ENCODE peak calls at places on chromosome 6, in five cellular contexts. F, T, U, L and R are unnamed samples.

GRCh38 chr6:20024979-20025378 is 187.3 kb downstream of the MBOAT1 start:
- DNase-seq in T (no peak), L (no peak), F (no peak), U (no peak), R (no peak)

GRCh38 chr6:90233994-90234393 is 62.6 kb downstream of the BACH2 start:
- DNase-seq in U (no peak), F (no peak), T (no peak), L (no peak), R (no peak)

GRCh38 chr6:74075323-74075722 is 379.3 kb downstream of the CD109 start:
- DNase-seq in F (no peak), L (no peak), T (no peak), U (no peak), R (no peak)

GRCh38 chr6:129686941-129687627 is 22.9 kb downstream of the ARHGAP18 start:
- DNase-seq in T (no peak), F (no peak), U (no peak), L (no peak), R (peak)

GRCh38 chr6:27791182-27791939 is 120.8 kb downstream of the OR2B2 start:
- DNase-seq in T (peak), U (peak), F (peak), L (no peak), R (no peak)

GRCh38 chr6:144564202-144564601 is 279.1 kb downstream of the UTRN start:
- DNase-seq in L (no peak), F (no peak), T (no peak), U (no peak), R (no peak)

GRCh38 chr6:3039384-3039783 is 28.9 kb upstream of the RIPK1 start:
- DNase-seq in L (no peak), T (no peak), F (no peak), U (no peak), R (no peak)

GRCh38 chr6:26350858-26351543 is 14.0 kb upstream of the BTN3A2 start:
- DNase-seq in F (peak), U (no peak), L (no peak), T (no peak), R (no peak)

GRCh38 chr6:134757911-134758361 is 192.0 kb downstream of the ALDH8A1 start:
- DNase-seq in L (no peak), T (no peak), U (no peak), F (no peak), R (no peak)

GRCh38 chr6:84220809-84221409 is 6.5 kb downstream of the CEP162 start:
- DNase-seq in L (no peak), F (peak), U (no peak), T (peak), R (no peak)

GRCh38 chr6:3292431-3293197 is 33.9 kb downstream of the PSMG4 start:
- DNase-seq in L (no peak), T (no peak), U (no peak), F (no peak), R (no peak)

GRCh38 chr6:20921533-20921932 is 387.3 kb downstream of the CDKAL1 start:
- DNase-seq in F (no peak), T (no peak), U (no peak), L (no peak), R (no peak)

GRCh38 chr6:141321486-141322347 is 811.0 kb upstream of the GJE1 start:
- DNase-seq in U (no peak), F (no peak), L (no peak), T (no peak), R (no peak)

GRCh38 chr6:127864701-127865100 is 36.2 kb downstream of the THEMIS start:
- DNase-seq in F (no peak), T (no peak), L (no peak), U (peak), R (no peak)

GRCh38 chr6:1885576-1886003 is 275.9 kb downstream of the FOXC1 start:
- DNase-seq in U (no peak), T (no peak), F (no peak), L (no peak), R (no peak)

GRCh38 chr6:158081657-158081935 is 86.5 kb downstream of the SERAC1 start:
- DNase-seq in U (no peak), F (no peak), L (no peak), T (no peak), R (no peak)

GRCh38 chr6:37033255-37033654 is 27.8 kb downstream of the FGD2 start:
- DNase-seq in T (no peak), U (no peak), L (no peak), F (no peak), R (no peak)

GRCh38 chr6:142297996-142298753 is 3.6 kb upstream of the ADGRG6 start:
- DNase-seq in F (no peak), L (no peak), U (peak), T (peak), R (no peak)

GRCh38 chr6:136783495-136784270 is 8.6 kb downstream of the MAP3K5 start:
- DNase-seq in T (no peak), L (no peak), F (no peak), U (no peak), R (no peak)

GRCh38 chr6:36171573-36171972 is 25.0 kb upstream of the BRPF3 start:
- DNase-seq in U (no peak), T (no peak), F (no peak), L (no peak), R (no peak)

GRCh38 chr6:137820425-137820824 is 46.6 kb upstream of the TNFAIP3 start:
- DNase-seq in U (no peak), F (no peak), L (no peak), T (no peak), R (no peak)

GRCh38 chr6:104940881-104941693 is 15.8 kb upstream of the LIN28B start:
- DNase-seq in T (no peak), U (peak), L (no peak), F (peak), R (no peak)

GRCh38 chr6:89690944-89691324 is 52.4 kb upstream of the LYRM2 start:
- DNase-seq in L (no peak), U (no peak), F (no peak), T (no peak), R (no peak)

GRCh38 chr6:82088978-82089855 is 158.3 kb downstream of the IBTK start:
- DNase-seq in T (no peak), U (no peak), L (no peak), F (no peak), R (no peak)

GRCh38 chr6:116111552-116112528 is 11.2 kb downstream of the NT5DC1 start:
- DNase-seq in U (peak), T (peak), L (no peak), F (peak), R (no peak)

GRCh38 chr6:117409420-117409819 is 16.3 kb downstream of the ROS1 start:
- DNase-seq in L (no peak), F (no peak), U (no peak), T (no peak), R (no peak)

GRCh38 chr6:129498556-129498940 is 211.4 kb downstream of the ARHGAP18 start:
- DNase-seq in F (no peak), U (no peak), L (no peak), T (no peak), R (no peak)

GRCh38 chr6:14796974-14797762 is 448.7 kb upstream of the JARID2 start:
- DNase-seq in T (no peak), F (no peak), L (no peak), U (no peak), R (no peak)
- TF ChIP-seq CHD2 in T (no peak), F (no peak), L (no peak), U (no peak), R (no peak)

DNA sequence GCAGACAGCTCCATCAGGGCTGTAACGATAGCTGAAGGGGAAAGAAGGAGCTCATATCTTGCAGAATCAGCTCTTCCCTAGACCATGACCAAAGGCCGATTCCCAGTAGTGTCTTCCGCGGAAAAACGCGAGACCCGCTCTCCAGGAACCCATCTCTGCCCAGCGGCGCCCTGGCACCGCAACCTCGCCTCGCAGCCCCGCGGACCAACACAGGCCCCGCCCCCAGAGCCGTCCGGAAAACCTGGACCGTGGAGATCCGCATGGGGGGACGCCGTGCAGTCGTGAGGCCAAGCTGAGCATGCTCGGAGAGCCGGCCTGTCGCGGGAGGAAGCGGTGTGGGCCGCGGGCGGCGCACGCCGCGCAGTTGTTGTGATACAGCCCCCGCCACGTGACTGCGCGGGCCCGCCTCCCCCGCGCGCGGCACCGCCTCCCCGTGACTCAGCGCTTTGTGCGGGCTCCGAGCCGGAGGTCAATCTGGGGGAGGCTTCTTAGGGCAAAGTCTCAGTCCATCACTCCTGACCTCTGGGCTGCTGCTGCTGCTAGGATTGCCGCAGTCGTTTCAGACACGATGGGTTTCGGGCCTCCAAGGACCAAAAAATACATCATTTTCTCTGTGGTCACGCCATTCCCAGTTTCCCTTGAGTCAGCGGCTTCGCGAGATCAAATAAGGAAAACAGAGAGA is 3.1 kb upstream of the GCLC start:
- DNase-seq in F (peak), U (peak), L (peak), T (peak), R (peak)
- TF ChIP-seq POLR2A in F (no peak), U (peak), L (peak), T (peak), R (no peak)

GRCh38 chr6:12243169-12243568 is 47.0 kb upstream of the EDN1 start:
- DNase-seq in F (no peak), U (no peak), L (no peak), T (no peak), R (no peak)
- TF ChIP-seq CHD2 in F (no peak), U (no peak), L (no peak), T (no peak), R (no peak)

GRCh38 chr6:30741789-30742315 is 635 bp downstream of the FLOT1 start:
- DNase-seq in L (no peak), U (no peak), T (no peak), F (no peak), R (no peak)

GRCh38 chr6:30744054-30744805 is at the start of gene IER3:
- DNase-seq in U (peak), F (peak), L (no peak), T (peak), R (no peak)

GRCh38 chr6:30740993-30741784 is 1.3 kb downstream of the FLOT1 start:
- DNase-seq in U (no peak), T (no peak), L (no peak), F (no peak), R (no peak)

GRCh38 chr6:30743099-30744053 is 889 bp upstream of the FLOT1 start:
- DNase-seq in U (no peak), T (no peak), F (peak), L (no peak), R (no peak)

GRCh38 chr6:30742316-30743098 is at the start of gene FLOT1:
- DNase-seq in L (peak), T (peak), U (peak), F (peak), R (peak)
- TF ChIP-seq POLR2A in L (peak), T (peak), U (no peak), F (peak), R (peak)

GRCh38 chr6:98724537-98724936 is 109.8 kb upstream of the POU3F2 start:
- DNase-seq in U (peak), F (no peak), L (no peak), T (no peak), R (no peak)
- TF ChIP-seq CHD2 in U (no peak), F (no peak), L (no peak), T (no peak), R (no peak)

GRCh38 chr6:33317668-33318425 is at the start of gene ZBTB22:
- DNase-seq in T (peak), F (peak), L (peak), U (peak), R (peak)
- TF ChIP-seq POLR2A in T (no peak), F (peak), L (no peak), U (no peak), R (peak)

GRCh38 chr6:151240861-151241642 is 1.3 kb downstream of the AKAP12 start:
- DNase-seq in L (no peak), T (peak), F (no peak), U (no peak), R (no peak)

GRCh38 chr6:151240036-151240685 is 394 bp downstream of the AKAP12 start:
- DNase-seq in L (peak), F (peak), T (peak), U (no peak), R (no peak)

GRCh38 chr6:151241853-151242252 is 2.1 kb downstream of the AKAP12 start:
- DNase-seq in U (no peak), T (no peak), L (no peak), F (no peak), R (no peak)

GRCh38 chr6:151236668-151237401 is 2.9 kb upstream of the AKAP12 start:
- DNase-seq in T (no peak), U (no peak), L (no peak), F (no peak), R (no peak)

DNA sequence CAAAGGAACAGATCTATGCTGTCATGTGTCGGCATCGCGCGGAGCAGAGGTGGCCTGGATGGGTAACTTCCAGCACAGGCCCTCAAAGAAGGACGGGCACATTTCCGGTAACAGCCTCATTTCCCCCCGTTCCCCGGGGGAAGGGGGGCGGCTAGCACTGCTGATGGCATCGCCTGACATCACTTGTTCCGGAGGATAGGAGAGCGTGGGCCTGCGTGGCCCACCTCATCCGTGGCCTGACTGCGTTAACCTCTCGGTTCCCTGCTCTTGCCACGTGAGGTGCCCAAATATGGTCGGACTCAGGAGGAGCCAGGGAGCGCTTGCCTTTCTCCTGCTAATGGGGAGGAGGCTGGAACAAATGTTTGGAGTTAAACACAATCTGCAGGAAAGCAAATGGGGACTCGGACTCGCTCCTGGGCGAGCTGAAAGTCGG is at the start of gene AKAP12:
- DNase-seq in U (no peak), F (no peak), T (peak), L (peak), R (no peak)
- TF ChIP-seq CHD2 in U (no peak), F (no peak), T (no peak), L (no peak), R (no peak)

GRCh38 chr6:170269151-170269872 is 21.6 kb downstream of the DLL1 start:
- DNase-seq in T (no peak), L (no peak), F (no peak), U (no peak), R (no peak)
- TF ChIP-seq POLR2A in T (no peak), L (no peak), F (no peak), U (no peak), R (no peak)

DNA sequence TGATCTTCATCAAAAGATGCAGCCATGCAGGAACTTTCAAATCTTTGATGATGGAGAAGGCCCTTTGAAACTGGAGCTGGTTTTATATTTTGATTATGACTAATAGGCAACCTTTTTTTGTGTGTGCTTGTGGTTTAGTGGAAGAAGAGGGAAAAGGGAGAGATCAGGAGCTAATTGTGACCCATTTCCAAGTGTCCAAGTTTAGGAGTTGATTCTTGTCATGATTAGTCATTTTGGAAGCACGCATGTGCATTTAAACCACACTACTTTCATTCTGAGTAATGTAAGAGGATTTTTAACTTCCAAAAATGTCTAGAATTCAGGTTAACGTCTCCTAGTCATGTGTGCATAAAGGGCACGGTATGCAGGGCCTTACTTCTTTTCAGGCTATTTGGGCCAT is 3.5 kb downstream of the FOXO3 start:
- DNase-seq in L (no peak), U (no peak), T (no peak), F (no peak), R (no peak)
- TF ChIP-seq CHD2 in L (no peak), U (no peak), T (no peak), F (no peak), R (peak)

GRCh38 chr6:41073203-41073967 is 611 bp downstream of the NFYA start:
- DNase-seq in U (peak), L (peak), F (peak), T (peak), R (peak)
- TF ChIP-seq POLR2A in U (peak), L (no peak), F (peak), T (peak), R (peak)